ENCODE peak calls at places on chromosomes 6 and 20, in six cellular contexts. L, Z, E, C, B and P are unnamed samples.

GRCh38 chr20:59495166-59495565 is 109.2 kb upstream of the PHACTR3 start:
- DNase-seq in L (no peak), Z (no peak), E (no peak), C (no peak), B (no peak), P (no peak)

GRCh38 chr6:56499121-56499520 is 143.6 kb downstream of the DST start:
- DNase-seq in L (no peak), Z (no peak), E (no peak), C (no peak), B (no peak), P (no peak)

GRCh38 chr6:2434116-2434515 is 188.7 kb upstream of the GMDS start:
- DNase-seq in L (no peak), Z (no peak), E (no peak), C (no peak), B (no peak), P (peak)

GRCh38 chr20:40956503-40956902 is 72.1 kb upstream of the TOP1 start:
- DNase-seq in L (no peak), Z (no peak), E (no peak), C (no peak), B (no peak), P (no peak)

GRCh38 chr6:144286503-144287393 is 1.6 kb downstream of the UTRN start:
- DNase-seq in L (peak), Z (peak), E (peak), C (peak), B (no peak), P (peak)

GRCh38 chr6:154649723-154650122 is 83.5 kb upstream of the SCAF8 start:
- DNase-seq in L (no peak), Z (no peak), E (no peak), C (no peak), B (no peak), P (peak)

GRCh38 chr6:83055366-83055964 is 10.2 kb downstream of the UBE3D start:
- DNase-seq in L (peak), Z (no peak), E (peak), C (peak), B (no peak), P (no peak)

GRCh38 chr6:97917369-97917768 is 634.4 kb upstream of the MMS22L start:
- DNase-seq in L (no peak), Z (no peak), E (peak), C (no peak), B (no peak), P (no peak)

GRCh38 chr6:159941286-159942113 is 27.4 kb upstream of the IGF2R start:
- DNase-seq in L (peak), Z (no peak), E (no peak), C (no peak), B (no peak), P (peak)

GRCh38 chr6:46170357-46171289 is at the start of gene ENPP5:
- DNase-seq in L (peak), Z (peak), E (peak), C (peak), B (peak), P (peak)

GRCh38 chr6:139927236-139927635 is 552.8 kb upstream of the CITED2 start:
- DNase-seq in L (peak), Z (no peak), E (no peak), C (no peak), B (no peak), P (peak)

GRCh38 chr6:399785-400517 is 8.4 kb downstream of the IRF4 start:
- DNase-seq in L (no peak), Z (no peak), E (no peak), C (no peak), B (no peak), P (no peak)

GRCh38 chr20:631091-631490 is 21.0 kb upstream of the TCF15 start:
- DNase-seq in L (no peak), Z (no peak), E (no peak), C (no peak), B (no peak), P (no peak)

GRCh38 chr6:137102851-137103492 is 58.2 kb upstream of the IL20RA start:
- DNase-seq in L (no peak), Z (no peak), E (no peak), C (no peak), B (no peak), P (no peak)

GRCh38 chr20:50048420-50049166 is 64.4 kb downstream of the UBE2V1 start:
- DNase-seq in L (no peak), Z (no peak), E (no peak), C (no peak), B (no peak), P (no peak)

GRCh38 chr6:69719602-69720193 is 77.1 kb downstream of the LMBRD1 start:
- DNase-seq in L (peak), Z (no peak), E (no peak), C (peak), B (no peak), P (peak)

GRCh38 chr6:13500264-13500663 is 12.9 kb upstream of the GFOD1 start:
- DNase-seq in L (peak), Z (no peak), E (no peak), C (no peak), B (no peak), P (peak)

GRCh38 chr6:142941018-142941417 is 4.0 kb downstream of the HIVEP2 start:
- DNase-seq in L (no peak), Z (no peak), E (no peak), C (no peak), B (no peak), P (no peak)

GRCh38 chr6:38131527-38131965 is 312.0 kb downstream of the ZFAND3 start:
- DNase-seq in L (no peak), Z (no peak), E (no peak), C (no peak), B (no peak), P (peak)

GRCh38 chr6:109447878-109448555 is 7.5 kb downstream of the SMPD2 start:
- DNase-seq in L (no peak), Z (no peak), E (no peak), C (no peak), B (no peak), P (no peak)

GRCh38 chr6:75349262-75349984 is 64.8 kb upstream of the TMEM30A start:
- DNase-seq in L (peak), Z (peak), E (peak), C (peak), B (no peak), P (no peak)

GRCh38 chr6:53358440-53359087 is 9.8 kb upstream of the ELOVL5 start:
- DNase-seq in L (no peak), Z (no peak), E (no peak), C (no peak), B (no peak), P (peak)

GRCh38 chr20:22762576-22763256 is 178.3 kb upstream of the FOXA2 start:
- DNase-seq in L (no peak), Z (no peak), E (no peak), C (no peak), B (no peak), P (peak)

GRCh38 chr20:62728028-62728780 is 19.6 kb downstream of the NTSR1 start:
- DNase-seq in L (no peak), Z (peak), E (no peak), C (no peak), B (no peak), P (no peak)

GRCh38 chr6:24357336-24358218 is at the start of gene DCDC2:
- DNase-seq in L (peak), Z (peak), E (peak), C (no peak), B (no peak), P (peak)

GRCh38 chr6:34920097-34920496 is 31.0 kb downstream of the ANKS1A start:
- DNase-seq in L (no peak), Z (no peak), E (no peak), C (no peak), B (no peak), P (no peak)

GRCh38 chr6:139545474-139546116 is 171.1 kb upstream of the CITED2 start:
- DNase-seq in L (peak), Z (no peak), E (no peak), C (no peak), B (no peak), P (no peak)

GRCh38 chr6:112936476-112936875 is 589.3 kb downstream of the RFPL4B start:
- DNase-seq in L (no peak), Z (no peak), E (no peak), C (no peak), B (no peak), P (no peak)

GRCh38 chr6:170545405-170545804 is 7.7 kb downstream of the PSMB1 start:
- DNase-seq in L (no peak), Z (no peak), E (no peak), C (no peak), B (no peak), P (no peak)

GRCh38 chr20:19401096-19401495 is 188.7 kb downstream of the SLC24A3 start:
- DNase-seq in L (no peak), Z (no peak), E (no peak), C (no peak), B (no peak), P (no peak)

GRCh38 chr6:42978793-42979522 is at the start of gene PEX6:
- DNase-seq in L (peak), Z (peak), E (peak), C (peak), B (peak), P (peak)

GRCh38 chr6:112330071-112330876 is 16.9 kb upstream of the RFPL4B start:
- DNase-seq in L (peak), Z (no peak), E (no peak), C (peak), B (no peak), P (peak)

GRCh38 chr6:113065606-113066005 is 718.5 kb downstream of the RFPL4B start:
- DNase-seq in L (peak), Z (no peak), E (no peak), C (no peak), B (no peak), P (no peak)

GRCh38 chr6:35498407-35499045 is 1.6 kb upstream of the TEAD3 start:
- DNase-seq in L (no peak), Z (no peak), E (peak), C (no peak), B (no peak), P (no peak)

GRCh38 chr6:18024876-18025275 is 37.4 kb upstream of the KIF13A start:
- DNase-seq in L (no peak), Z (no peak), E (no peak), C (no peak), B (no peak), P (no peak)

GRCh38 chr6:1612902-1613301 is 3.2 kb downstream of the FOXC1 start:
- DNase-seq in L (no peak), Z (no peak), E (no peak), C (no peak), B (no peak), P (peak)

GRCh38 chr6:135640048-135640447 is 142.5 kb upstream of the AHI1 start:
- DNase-seq in L (no peak), Z (no peak), E (no peak), C (no peak), B (no peak), P (no peak)

GRCh38 chr6:88785478-88785877 is 177.9 kb downstream of the RNGTT start:
- DNase-seq in L (peak), Z (no peak), E (no peak), C (no peak), B (no peak), P (no peak)

GRCh38 chr6:117167520-117168271 is 97.7 kb upstream of the VGLL2 start:
- DNase-seq in L (no peak), Z (no peak), E (peak), C (peak), B (no peak), P (peak)